ENCODE peak calls at places on chromosome 12, in four cellular contexts. L, W, P and I are unnamed samples.

GRCh38 chr12:75850751-75851462 is 180.7 kb downstream of the PHLDA1 start:
- DNase-seq in W (peak), L (no peak), P (no peak), I (no peak)

GRCh38 chr12:27561535-27562350 is 37.7 kb downstream of the PPFIBP1 start:
- DNase-seq in W (no peak), P (no peak), L (no peak), I (no peak)

GRCh38 chr12:114186241-114187002 is 219.5 kb downstream of the TBX5 start:
- DNase-seq in P (no peak), L (no peak), W (peak), I (no peak)

GRCh38 chr12:10584415-10584814 is 29.0 kb downstream of the MAGOHB start:
- DNase-seq in P (no peak), L (no peak), W (no peak), I (no peak)

GRCh38 chr12:118418385-118419057 is 42.2 kb downstream of the SUDS3 start:
- DNase-seq in W (no peak), L (no peak), P (no peak), I (no peak)

GRCh38 chr12:124852329-124852831 is 11.3 kb downstream of the SCARB1 start:
- DNase-seq in P (no peak), W (no peak), L (no peak), I (no peak)

GRCh38 chr12:67747869-67748760 is 99.6 kb downstream of the DYRK2 start:
- DNase-seq in W (peak), P (no peak), L (no peak), I (no peak)

GRCh38 chr12:73629171-73629570 is 908.5 kb upstream of the ATXN7L3B start:
- DNase-seq in W (peak), P (no peak), L (no peak), I (no peak)

GRCh38 chr12:92927055-92927435 is 2.0 kb downstream of the EEA1 start:
- DNase-seq in P (no peak), W (peak), L (no peak), I (peak)

GRCh38 chr12:124898200-124898950 is 16.1 kb downstream of the UBC start:
- DNase-seq in P (no peak), L (no peak), W (peak), I (no peak)

GRCh38 chr12:57581802-57582201 is 9.2 kb upstream of the PIP4K2C start:
- DNase-seq in P (no peak), W (no peak), L (no peak), I (no peak)

GRCh38 chr12:124457287-124458219 is 109.9 kb downstream of the NCOR2 start:
- DNase-seq in L (no peak), P (peak), W (no peak), I (no peak)

GRCh38 chr12:33876618-33877017 is 145.7 kb upstream of the ALG10 start:
- DNase-seq in L (no peak), W (no peak), P (no peak), I (no peak)

GRCh38 chr12:82789674-82790073 is 103.0 kb downstream of the TMTC2 start:
- DNase-seq in P (no peak), L (no peak), W (no peak), I (no peak)

GRCh38 chr12:120439646-120440247 is 1.8 kb downstream of the COX6A1 start:
- DNase-seq in P (no peak), W (peak), L (peak), I (peak)

GRCh38 chr12:53048780-53049401 is 974 bp upstream of the TNS2 start:
- DNase-seq in P (peak), W (peak), L (no peak), I (peak)